ENCODE peak calls at places on chromosomes 13 and 19, in seven cellular contexts. O is PC-9, V is GM13976, P is WTC11, F is mesothelial cell of epicardium, J is breast epithelium, T is neural crest cell. C is an unnamed sample.

GRCh38 chr13:92354583-92354982 is 872.0 kb upstream of the GPC6 start:
- DNase-seq in O (no peak), V (no peak), P (no peak), F (no peak), J (no peak), T (no peak), C (no peak)

GRCh38 chr19:715347-715746 is 6.6 kb downstream of the PALM start:
- DNase-seq in O (no peak), V (no peak), P (no peak), F (no peak), J (no peak), T (no peak), C (no peak)

GRCh38 chr19:9828551-9829063 is 889 bp downstream of the UBL5 start:
- DNase-seq in O (no peak), V (no peak), P (no peak), F (no peak), J (no peak), T (no peak), C (no peak)

GRCh38 chr13:52921194-52921593 is 72.8 kb upstream of the PCDH8 start:
- DNase-seq in O (no peak), V (peak), P (no peak), F (no peak), J (no peak), T (no peak), C (no peak)

GRCh38 chr13:19587635-19588300 is 26.4 kb upstream of the TPTE2 start:
- DNase-seq in O (peak), V (peak), P (no peak), F (no peak), J (no peak), T (no peak), C (no peak)

GRCh38 chr19:35299523-35300339 is 7.8 kb downstream of the MAG start:
- DNase-seq in O (no peak), V (no peak), P (peak), F (no peak), J (no peak), T (no peak), C (no peak)

GRCh38 chr19:33956941-33957340 is 160.3 kb downstream of the KCTD15 start:
- DNase-seq in O (no peak), V (no peak), P (no peak), F (no peak), J (no peak), T (no peak), C (no peak)

GRCh38 chr19:35341006-35341405 is 6.7 kb upstream of the FFAR1 start:
- DNase-seq in O (no peak), V (no peak), P (no peak), F (no peak), J (no peak), T (no peak), C (no peak)

GRCh38 chr13:27035892-27036235 is 135.7 kb downstream of the USP12 start:
- DNase-seq in O (peak), V (no peak), P (no peak), F (no peak), J (no peak), T (no peak), C (no peak)

GRCh38 chr13:40344270-40345148 is 321.9 kb downstream of the FOXO1 start:
- DNase-seq in O (no peak), V (no peak), P (no peak), F (no peak), J (no peak), T (no peak), C (no peak)

GRCh38 chr19:52638601-52639000 is 446 bp upstream of the ZNF83 start:
- DNase-seq in O (no peak), V (peak), P (peak), F (no peak), J (no peak), T (no peak), C (no peak)

GRCh38 chr19:18097217-18097992 is at the start of gene MAST3:
- DNase-seq in O (peak), V (peak), P (peak), F (peak), J (peak), T (peak), C (no peak)

GRCh38 chr19:7366701-7367420 is 18.1 kb downstream of the ARHGEF18 start:
- DNase-seq in O (peak), V (peak), P (no peak), F (no peak), J (no peak), T (no peak), C (no peak)
- TF ChIP-seq CTCF in O (peak), V (peak), P (peak), F (peak), J (no peak), T (peak), C (peak)

GRCh38 chr19:53944416-53944815 is 18.3 kb upstream of the CACNG8 start:
- DNase-seq in O (no peak), V (no peak), P (no peak), F (no peak), J (no peak), T (no peak), C (no peak)
- TF ChIP-seq CTCF in O (no peak), V (no peak), P (no peak), F (no peak), J (no peak), T (no peak), C (no peak)

DNA sequence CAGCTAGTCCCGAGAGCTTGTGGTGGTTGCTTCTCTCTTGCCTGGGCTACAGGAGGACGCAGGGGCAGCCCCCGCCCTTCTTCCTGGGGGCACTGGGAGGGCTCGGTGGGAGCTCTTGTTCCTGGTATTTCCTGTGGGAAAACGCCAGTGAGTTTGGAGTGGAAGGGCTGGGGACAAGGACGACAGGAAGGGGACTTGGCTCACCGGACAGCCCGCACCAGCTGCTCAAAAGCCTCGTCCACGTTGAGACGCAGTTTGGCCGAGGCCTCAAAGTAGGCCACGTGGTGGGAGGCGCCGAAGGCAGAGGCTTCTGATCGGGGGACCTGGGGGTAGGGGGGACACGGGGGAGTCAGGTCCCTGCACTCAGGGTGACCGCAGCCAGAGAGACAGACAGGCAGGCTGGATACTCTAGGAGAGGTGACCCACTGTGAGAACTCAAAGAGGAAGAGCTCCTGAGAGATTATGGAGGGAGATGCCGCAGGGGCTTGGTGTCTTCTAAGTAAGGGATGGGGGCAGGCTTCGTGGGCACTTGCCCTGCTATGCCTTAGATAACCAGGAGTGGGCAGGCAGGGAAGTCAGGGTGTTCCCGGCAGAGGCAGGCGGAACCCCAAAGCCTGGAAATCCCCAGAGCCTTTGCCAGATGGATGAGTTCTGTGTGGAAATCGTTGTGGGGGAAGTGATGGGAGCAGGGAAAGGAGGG is 4.3 kb downstream of the RRAS start:
- DNase-seq in O (no peak), V (no peak), P (no peak), F (no peak), J (no peak), T (no peak), C (no peak)
- TF ChIP-seq CTCF in O (no peak), V (no peak), P (no peak), F (no peak), J (no peak), T (no peak), C (no peak)

DNA sequence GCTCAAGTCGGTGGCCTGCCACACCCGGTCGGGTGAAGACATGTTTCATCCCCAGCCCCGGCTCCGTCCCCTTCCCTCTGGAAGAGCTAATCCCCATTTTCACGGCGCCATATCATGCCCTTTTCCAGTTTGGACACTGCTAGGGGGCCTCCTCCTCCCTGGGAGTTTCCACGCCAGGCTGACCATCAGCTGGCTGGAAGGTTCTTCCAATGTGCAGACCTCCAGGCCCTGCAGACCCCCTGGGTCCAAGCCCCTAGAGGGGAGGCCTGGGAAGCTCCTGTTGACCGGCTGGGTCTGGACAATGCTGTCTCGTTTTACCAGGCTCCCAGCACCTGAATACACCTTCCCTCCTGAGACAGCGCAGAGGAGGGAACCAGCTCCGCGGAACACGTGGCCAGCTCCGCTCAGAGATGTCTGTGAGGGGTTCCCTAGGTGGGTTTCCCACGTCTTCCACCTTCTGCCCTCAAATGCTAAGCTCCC is 44.7 kb upstream of the RANBP3 start:
- DNase-seq in O (no peak), V (no peak), P (no peak), F (no peak), J (no peak), T (no peak), C (no peak)
- TF ChIP-seq CTCF in O (peak), V (no peak), P (peak), F (peak), J (no peak), T (no peak), C (no peak)

DNA sequence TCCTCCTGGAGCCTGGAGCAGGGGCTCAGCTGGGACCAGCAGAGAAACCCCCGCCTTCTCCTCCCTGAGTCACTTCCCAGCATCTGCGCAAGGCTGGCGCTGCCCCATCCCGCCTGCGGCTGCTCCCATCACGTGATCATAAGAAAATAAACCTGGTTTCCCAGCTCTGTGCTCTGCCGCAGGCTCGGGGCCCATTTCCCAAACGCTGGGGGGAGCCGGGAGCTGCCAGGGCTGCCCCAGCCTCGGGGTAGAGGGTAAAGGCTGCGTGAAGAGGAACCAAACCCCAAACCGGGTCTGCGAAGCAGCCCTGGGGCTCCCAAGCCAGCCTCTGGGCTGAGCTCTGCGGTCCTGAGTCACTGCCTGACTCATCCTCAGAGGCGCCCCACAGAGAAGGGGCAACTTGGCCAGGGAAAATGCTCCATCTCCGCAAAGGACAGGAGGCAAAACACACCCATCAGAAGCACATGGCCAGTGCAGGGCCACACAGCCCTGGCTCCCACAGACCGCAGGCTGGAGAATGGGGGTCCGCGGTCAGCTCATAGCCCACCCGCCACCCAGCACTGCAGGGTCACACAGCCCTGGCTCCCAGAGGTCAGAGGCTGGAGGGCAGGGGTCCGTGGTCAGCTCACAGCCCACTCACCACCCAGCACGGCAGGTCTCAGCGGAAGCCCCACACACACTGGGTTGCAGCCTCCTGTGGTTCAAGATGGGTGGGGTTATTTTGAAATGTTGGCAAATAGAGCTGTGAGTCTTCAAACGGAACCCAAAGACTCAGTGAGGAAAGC is 67.1 kb downstream of the RASA3 start:
- DNase-seq in O (peak), V (peak), P (peak), F (no peak), J (peak), T (peak), C (peak)
- TF ChIP-seq CTCF in O (no peak), V (no peak), P (no peak), F (no peak), J (no peak), T (no peak), C (no peak)

GRCh38 chr19:56026769-56027168 is 40.2 kb downstream of the NLRP5 start:
- DNase-seq in O (no peak), V (no peak), P (no peak), F (no peak), J (no peak), T (no peak), C (no peak)
- TF ChIP-seq CTCF in O (no peak), V (no peak), P (no peak), F (no peak), J (no peak), T (no peak), C (no peak)

DNA sequence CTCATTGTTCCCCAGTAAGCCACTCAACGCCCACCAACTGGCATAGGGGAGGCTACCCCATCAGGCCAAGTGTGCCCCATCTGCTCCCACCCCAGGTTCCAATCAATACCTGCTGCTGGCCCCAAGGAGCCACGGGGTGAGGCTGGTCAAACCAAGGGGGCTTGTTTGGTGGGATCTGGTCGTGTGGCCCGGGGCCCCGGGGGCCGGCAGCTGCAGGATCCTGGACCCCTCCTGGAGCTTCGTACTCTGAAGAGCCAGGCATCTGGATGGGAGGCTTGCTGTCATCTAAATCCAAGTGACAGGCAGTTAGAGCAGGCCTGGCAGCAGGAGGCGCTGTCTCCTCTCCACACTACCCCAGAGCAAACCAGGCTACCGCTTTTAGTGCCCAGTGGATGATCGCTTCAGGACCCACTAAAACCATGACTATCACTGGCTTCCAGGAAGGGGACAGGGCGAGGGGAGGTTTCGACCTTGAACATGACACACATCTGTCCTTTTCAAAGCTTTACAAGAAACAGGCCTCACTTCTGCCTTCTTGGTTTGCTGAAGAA is 14.2 kb downstream of the CHERP start:
- DNase-seq in O (no peak), V (no peak), P (peak), F (no peak), J (no peak), T (peak), C (no peak)
- TF ChIP-seq CTCF in O (peak), V (peak), P (peak), F (no peak), J (no peak), T (peak), C (peak)

DNA sequence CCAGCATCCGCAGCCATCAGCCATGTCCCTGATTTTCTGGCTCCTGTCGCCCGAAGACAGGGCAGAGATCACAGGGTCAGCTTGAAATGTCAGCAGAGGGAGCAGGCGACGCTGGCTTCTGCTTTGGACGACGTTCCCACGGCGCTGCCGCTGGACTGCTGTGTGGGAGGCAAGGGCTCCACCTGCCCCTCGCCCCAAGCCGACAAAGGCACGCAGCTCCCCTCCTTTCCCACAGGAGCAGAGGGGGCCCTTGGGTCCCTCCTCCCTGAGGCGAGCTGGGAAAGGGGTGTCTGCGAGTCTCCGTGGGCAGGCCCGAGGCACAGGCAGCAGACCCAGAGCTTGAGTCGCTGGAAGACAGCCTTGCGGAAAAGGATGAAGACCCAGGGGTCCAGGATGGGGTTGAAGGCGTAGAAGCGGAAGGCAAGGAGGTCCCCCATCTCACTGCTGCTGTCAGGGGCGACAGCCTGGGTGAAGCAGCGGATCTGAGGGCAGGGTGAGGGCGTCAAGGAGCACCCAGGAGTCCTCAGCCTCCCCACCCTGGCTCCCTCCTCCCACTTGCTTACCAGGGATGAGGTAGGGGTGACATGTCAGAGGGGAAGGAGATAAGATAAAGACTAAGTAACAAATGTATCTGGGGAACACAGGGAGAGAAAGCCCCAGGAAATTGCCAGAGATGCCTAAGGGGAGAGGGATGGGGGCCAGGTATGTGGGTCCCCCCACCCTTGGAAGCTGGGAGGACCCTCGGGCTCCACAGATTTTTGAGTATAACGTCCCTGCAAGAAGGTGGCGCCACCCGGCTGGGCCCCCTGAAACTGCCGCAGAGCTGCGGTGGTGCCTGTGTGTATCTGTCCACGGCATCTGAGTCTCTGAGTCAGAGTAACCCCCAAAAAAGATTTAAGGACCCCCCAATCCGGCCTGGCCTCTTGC is 3.4 kb downstream of the PTGIR start:
- DNase-seq in O (no peak), V (no peak), P (peak), F (no peak), J (no peak), T (no peak), C (no peak)
- TF ChIP-seq CTCF in O (no peak), V (peak), P (no peak), F (peak), J (no peak), T (no peak), C (peak)

DNA sequence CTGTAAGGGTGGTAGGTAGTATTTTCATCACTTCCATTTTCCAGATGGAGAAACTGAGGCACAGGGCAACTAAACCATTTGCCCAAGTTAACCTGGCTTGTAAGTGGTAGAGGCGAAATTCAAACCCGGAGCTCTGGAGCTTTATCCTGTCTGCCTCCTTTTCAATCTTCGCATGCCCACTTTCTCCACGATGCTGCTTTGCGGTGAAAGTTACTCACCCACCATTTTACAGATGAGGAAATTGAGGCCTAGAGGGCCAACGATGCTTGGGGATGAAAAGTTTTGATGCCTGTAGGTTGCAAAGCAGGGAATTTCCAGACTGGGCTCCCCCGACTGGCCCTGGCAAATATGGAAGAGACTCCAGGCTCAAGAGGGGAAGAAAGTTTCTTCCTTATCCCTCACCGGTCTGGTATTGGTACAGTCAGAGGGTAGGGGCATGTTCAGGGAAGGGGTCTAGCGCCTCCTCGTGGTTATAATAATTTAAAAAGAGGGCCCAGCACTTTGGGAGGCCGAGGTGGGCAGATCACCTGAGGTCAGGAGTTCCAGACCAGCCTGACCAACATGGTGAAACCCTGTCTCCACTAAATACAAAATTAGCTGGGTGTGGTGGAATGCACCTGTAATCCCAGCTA is 1.9 kb upstream of the SH2D3A start:
- DNase-seq in O (no peak), V (peak), P (peak), F (no peak), J (no peak), T (no peak), C (no peak)
- TF ChIP-seq CTCF in O (peak), V (no peak), P (peak), F (no peak), J (no peak), T (peak), C (peak)

GRCh38 chr19:21835810-21836444 is at the start of gene ZNF43:
- DNase-seq in O (peak), V (peak), P (peak), F (peak), J (peak), T (peak), C (peak)
- TF ChIP-seq CTCF in O (no peak), V (no peak), P (no peak), F (no peak), J (no peak), T (no peak), C (no peak)

C was measured in AG09309.